ENCODE peak calls at places on chromosomes 16 and 17, in six cellular contexts. One of them, this sample, is unnamed.

GRCh38 chr16:74726736-74727135 is 26.1 kb upstream of the MLKL start:
- ATAC-seq in foreskin keratinocyte: no peak
- ATAC-seq in body of pancreas: no peak
- ATAC-seq in CD8-positive, alpha-beta T cell: no peak
- ATAC-seq in heart right ventricle: no peak
- ATAC-seq in right cardiac atrium: no peak
- ATAC-seq in this sample: no peak

GRCh38 chr17:64741038-64741641 is 79.0 kb upstream of the SMURF2 start:
- ATAC-seq in CD8-positive, alpha-beta T cell: no peak
- ATAC-seq in body of pancreas: peak
- ATAC-seq in right cardiac atrium: peak
- ATAC-seq in heart right ventricle: peak
- ATAC-seq in foreskin keratinocyte: no peak
- ATAC-seq in this sample: peak

GRCh38 chr16:82936941-82937551 is 310.3 kb downstream of the CDH13 start:
- ATAC-seq in CD8-positive, alpha-beta T cell: peak
- ATAC-seq in body of pancreas: no peak
- ATAC-seq in foreskin keratinocyte: peak
- ATAC-seq in right cardiac atrium: peak
- ATAC-seq in heart right ventricle: no peak
- ATAC-seq in this sample: no peak

GRCh38 chr17:77610980-77611641 is 347.4 kb upstream of the TNRC6C start:
- ATAC-seq in body of pancreas: no peak
- ATAC-seq in heart right ventricle: peak
- ATAC-seq in foreskin keratinocyte: no peak
- ATAC-seq in CD8-positive, alpha-beta T cell: no peak
- ATAC-seq in right cardiac atrium: no peak
- ATAC-seq in this sample: no peak

GRCh38 chr16:17417740-17418139 is 53.0 kb downstream of the XYLT1 start:
- ATAC-seq in foreskin keratinocyte: no peak
- ATAC-seq in right cardiac atrium: no peak
- ATAC-seq in heart right ventricle: no peak
- ATAC-seq in CD8-positive, alpha-beta T cell: no peak
- ATAC-seq in body of pancreas: no peak
- ATAC-seq in this sample: no peak

GRCh38 chr17:6843241-6843890 is 11.8 kb upstream of the TEKT1 start:
- ATAC-seq in body of pancreas: peak
- ATAC-seq in heart right ventricle: no peak
- ATAC-seq in CD8-positive, alpha-beta T cell: no peak
- ATAC-seq in foreskin keratinocyte: no peak
- ATAC-seq in right cardiac atrium: peak
- ATAC-seq in this sample: no peak

GRCh38 chr17:3695129-3695722 is 729 bp downstream of the P2RX5 start:
- ATAC-seq in right cardiac atrium: peak
- ATAC-seq in CD8-positive, alpha-beta T cell: peak
- ATAC-seq in body of pancreas: no peak
- ATAC-seq in heart right ventricle: peak
- ATAC-seq in foreskin keratinocyte: no peak
- ATAC-seq in this sample: no peak

GRCh38 chr17:47692895-47693666 is 880 bp upstream of the TBKBP1 start:
- ATAC-seq in heart right ventricle: no peak
- ATAC-seq in body of pancreas: peak
- ATAC-seq in CD8-positive, alpha-beta T cell: no peak
- ATAC-seq in foreskin keratinocyte: no peak
- ATAC-seq in right cardiac atrium: no peak
- ATAC-seq in this sample: no peak

GRCh38 chr17:68763551-68763950 is 162.4 kb upstream of the FAM20A start:
- ATAC-seq in CD8-positive, alpha-beta T cell: no peak
- ATAC-seq in heart right ventricle: no peak
- ATAC-seq in right cardiac atrium: no peak
- ATAC-seq in foreskin keratinocyte: peak
- ATAC-seq in body of pancreas: no peak
- ATAC-seq in this sample: no peak

GRCh38 chr16:86876499-86876898 is 298.1 kb downstream of the FOXL1 start:
- ATAC-seq in foreskin keratinocyte: no peak
- ATAC-seq in heart right ventricle: no peak
- ATAC-seq in right cardiac atrium: no peak
- ATAC-seq in body of pancreas: no peak
- ATAC-seq in CD8-positive, alpha-beta T cell: no peak
- ATAC-seq in this sample: no peak

GRCh38 chr17:58630883-58631522 is 60.8 kb downstream of the TEX14 start:
- ATAC-seq in foreskin keratinocyte: peak
- ATAC-seq in right cardiac atrium: peak
- ATAC-seq in body of pancreas: no peak
- ATAC-seq in heart right ventricle: no peak
- ATAC-seq in CD8-positive, alpha-beta T cell: no peak
- ATAC-seq in this sample: no peak

GRCh38 chr17:2438823-2439222 is 38.0 kb upstream of the MNT start:
- ATAC-seq in CD8-positive, alpha-beta T cell: no peak
- ATAC-seq in heart right ventricle: no peak
- ATAC-seq in body of pancreas: no peak
- ATAC-seq in foreskin keratinocyte: no peak
- ATAC-seq in right cardiac atrium: no peak
- ATAC-seq in this sample: no peak

GRCh38 chr17:19412984-19413383 is 2.0 kb downstream of the RNF112 start:
- ATAC-seq in foreskin keratinocyte: no peak
- ATAC-seq in CD8-positive, alpha-beta T cell: no peak
- ATAC-seq in right cardiac atrium: no peak
- ATAC-seq in heart right ventricle: no peak
- ATAC-seq in body of pancreas: no peak
- ATAC-seq in this sample: no peak

GRCh38 chr16:84413605-84414004 is 45.3 kb downstream of the ATP2C2 start:
- ATAC-seq in CD8-positive, alpha-beta T cell: no peak
- ATAC-seq in foreskin keratinocyte: no peak
- ATAC-seq in body of pancreas: no peak
- ATAC-seq in right cardiac atrium: no peak
- ATAC-seq in heart right ventricle: no peak
- ATAC-seq in this sample: no peak

GRCh38 chr17:49687878-49688491 is 10.1 kb upstream of the SPOP start:
- ATAC-seq in CD8-positive, alpha-beta T cell: peak
- ATAC-seq in heart right ventricle: peak
- ATAC-seq in foreskin keratinocyte: no peak
- ATAC-seq in body of pancreas: no peak
- ATAC-seq in right cardiac atrium: peak
- ATAC-seq in this sample: no peak

GRCh38 chr17:15777297-15777696 is 45.2 kb downstream of the TBC1D26 start:
- ATAC-seq in heart right ventricle: no peak
- ATAC-seq in right cardiac atrium: no peak
- ATAC-seq in body of pancreas: no peak
- ATAC-seq in CD8-positive, alpha-beta T cell: no peak
- ATAC-seq in foreskin keratinocyte: no peak
- ATAC-seq in this sample: no peak

GRCh38 chr17:15779119-15779518 is 47.0 kb downstream of the TBC1D26 start:
- ATAC-seq in right cardiac atrium: no peak
- ATAC-seq in body of pancreas: no peak
- ATAC-seq in CD8-positive, alpha-beta T cell: no peak
- ATAC-seq in heart right ventricle: no peak
- ATAC-seq in foreskin keratinocyte: no peak
- ATAC-seq in this sample: no peak

GRCh38 chr17:15777717-15778116 is 45.6 kb downstream of the TBC1D26 start:
- ATAC-seq in body of pancreas: no peak
- ATAC-seq in right cardiac atrium: no peak
- ATAC-seq in foreskin keratinocyte: no peak
- ATAC-seq in CD8-positive, alpha-beta T cell: no peak
- ATAC-seq in heart right ventricle: no peak
- ATAC-seq in this sample: no peak

GRCh38 chr17:15780188-15780587 is 48.1 kb downstream of the TBC1D26 start:
- ATAC-seq in heart right ventricle: no peak
- ATAC-seq in body of pancreas: no peak
- ATAC-seq in foreskin keratinocyte: no peak
- ATAC-seq in right cardiac atrium: no peak
- ATAC-seq in CD8-positive, alpha-beta T cell: no peak
- ATAC-seq in this sample: no peak

DNA sequence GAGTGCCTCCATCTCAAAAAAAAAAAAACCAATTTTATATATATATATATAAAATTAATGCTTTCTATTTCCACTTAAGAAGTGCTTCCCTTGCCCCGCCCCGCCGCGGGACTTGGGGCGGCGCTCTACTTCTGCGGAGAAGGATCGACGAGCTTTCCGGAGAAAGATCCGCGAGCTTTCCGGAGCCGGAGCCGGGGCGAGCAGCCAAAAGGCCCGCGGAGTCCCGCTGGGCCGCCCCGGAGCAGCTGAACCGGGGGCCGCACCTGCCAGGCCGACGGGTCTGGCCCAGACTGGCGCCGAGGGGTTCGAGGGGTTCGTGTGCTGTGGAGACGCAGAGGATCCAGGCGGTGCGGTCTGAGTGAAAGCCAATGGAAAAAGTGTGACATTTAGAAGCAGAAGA is 50.7 kb downstream of the TBC1D26 start:
- ATAC-seq in body of pancreas: peak
- ATAC-seq in CD8-positive, alpha-beta T cell: no peak
- ATAC-seq in right cardiac atrium: peak
- ATAC-seq in foreskin keratinocyte: peak
- ATAC-seq in heart right ventricle: peak
- ATAC-seq in this sample: peak
- H3K27ac ChIP-seq in body of pancreas: peak
- H3K27ac ChIP-seq in CD8-positive, alpha-beta T cell: no peak
- H3K27ac ChIP-seq in right cardiac atrium: peak
- H3K27ac ChIP-seq in foreskin keratinocyte: no peak
- H3K27ac ChIP-seq in heart right ventricle: peak
- H3K27ac ChIP-seq in this sample: peak

DNA sequence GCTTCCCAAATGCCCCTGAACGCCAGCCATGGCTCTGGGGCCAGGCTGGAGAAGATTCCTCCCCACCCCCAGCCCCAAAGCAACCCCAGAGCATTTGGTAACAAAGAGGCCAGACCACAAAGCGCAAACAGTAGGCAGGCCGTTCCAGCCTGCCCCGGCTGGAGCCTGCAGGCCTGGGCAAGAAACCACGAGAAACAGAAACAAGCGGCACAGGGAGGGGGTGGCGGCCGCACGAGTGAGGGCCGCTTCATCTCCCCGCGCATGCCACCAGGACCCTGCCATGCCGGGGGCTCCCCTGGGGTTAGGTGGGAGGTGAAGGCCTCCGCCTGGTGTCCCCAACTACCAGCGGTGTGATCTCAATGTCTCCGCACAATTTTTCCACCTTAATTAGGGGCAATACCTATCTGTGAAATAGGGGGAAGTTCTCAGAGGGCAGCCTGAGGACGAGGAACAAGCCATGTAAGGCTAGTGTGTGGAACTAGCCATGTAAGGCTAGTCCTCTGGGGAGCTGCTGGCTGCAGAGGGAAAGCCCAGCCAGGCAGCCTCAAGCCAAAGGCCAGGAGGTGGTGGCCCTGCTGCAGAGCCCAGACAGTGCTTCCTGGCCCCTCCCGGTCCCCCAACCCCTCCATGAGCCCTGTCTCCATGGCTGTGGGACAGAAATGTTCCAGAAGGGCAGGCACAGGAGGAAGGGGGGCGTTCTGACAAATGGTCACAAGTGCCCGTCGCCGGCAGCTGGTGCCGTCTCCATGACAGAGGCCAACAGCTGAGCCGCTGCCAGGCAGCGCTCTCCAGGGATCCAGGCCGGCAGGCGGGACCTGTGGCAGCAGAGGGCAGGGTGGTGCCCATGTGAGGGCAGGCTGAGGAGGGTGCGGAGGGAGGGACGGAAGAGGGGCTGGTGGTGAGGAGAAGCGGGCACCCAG is 14.5 kb upstream of the MTSS2 start:
- ATAC-seq in CD8-positive, alpha-beta T cell: no peak
- ATAC-seq in foreskin keratinocyte: peak
- ATAC-seq in heart right ventricle: peak
- ATAC-seq in right cardiac atrium: peak
- ATAC-seq in body of pancreas: peak
- ATAC-seq in this sample: no peak
- H3K27ac ChIP-seq in CD8-positive, alpha-beta T cell: no peak
- H3K27ac ChIP-seq in foreskin keratinocyte: peak
- H3K27ac ChIP-seq in heart right ventricle: peak
- H3K27ac ChIP-seq in right cardiac atrium: peak
- H3K27ac ChIP-seq in body of pancreas: no peak
- H3K27ac ChIP-seq in this sample: peak

GRCh38 chr16:11783319-11784047 is 13.6 kb downstream of the ZC3H7A start:
- ATAC-seq in body of pancreas: peak
- ATAC-seq in right cardiac atrium: peak
- ATAC-seq in CD8-positive, alpha-beta T cell: peak
- ATAC-seq in foreskin keratinocyte: peak
- ATAC-seq in heart right ventricle: peak
- ATAC-seq in this sample: peak
- H3K27ac ChIP-seq in body of pancreas: peak
- H3K27ac ChIP-seq in right cardiac atrium: peak
- H3K27ac ChIP-seq in CD8-positive, alpha-beta T cell: peak
- H3K27ac ChIP-seq in foreskin keratinocyte: peak
- H3K27ac ChIP-seq in heart right ventricle: peak
- H3K27ac ChIP-seq in this sample: peak

GRCh38 chr17:8337802-8338744 is 1.6 kb upstream of the ODF4 start:
- ATAC-seq in body of pancreas: no peak
- ATAC-seq in CD8-positive, alpha-beta T cell: no peak
- ATAC-seq in right cardiac atrium: no peak
- ATAC-seq in foreskin keratinocyte: no peak
- ATAC-seq in heart right ventricle: no peak
- ATAC-seq in this sample: no peak

GRCh38 chr17:8333281-8333680 is 6.4 kb upstream of the ODF4 start:
- ATAC-seq in foreskin keratinocyte: no peak
- ATAC-seq in CD8-positive, alpha-beta T cell: no peak
- ATAC-seq in heart right ventricle: peak
- ATAC-seq in body of pancreas: no peak
- ATAC-seq in right cardiac atrium: no peak
- ATAC-seq in this sample: no peak

GRCh38 chr17:8332688-8333087 is 7.0 kb upstream of the ODF4 start:
- ATAC-seq in body of pancreas: no peak
- ATAC-seq in heart right ventricle: peak
- ATAC-seq in foreskin keratinocyte: no peak
- ATAC-seq in CD8-positive, alpha-beta T cell: no peak
- ATAC-seq in right cardiac atrium: peak
- ATAC-seq in this sample: no peak

GRCh38 chr17:8326591-8327583 is 12.8 kb upstream of the ODF4 start:
- ATAC-seq in body of pancreas: peak
- ATAC-seq in right cardiac atrium: peak
- ATAC-seq in heart right ventricle: peak
- ATAC-seq in foreskin keratinocyte: peak
- ATAC-seq in CD8-positive, alpha-beta T cell: peak
- ATAC-seq in this sample: peak

DNA sequence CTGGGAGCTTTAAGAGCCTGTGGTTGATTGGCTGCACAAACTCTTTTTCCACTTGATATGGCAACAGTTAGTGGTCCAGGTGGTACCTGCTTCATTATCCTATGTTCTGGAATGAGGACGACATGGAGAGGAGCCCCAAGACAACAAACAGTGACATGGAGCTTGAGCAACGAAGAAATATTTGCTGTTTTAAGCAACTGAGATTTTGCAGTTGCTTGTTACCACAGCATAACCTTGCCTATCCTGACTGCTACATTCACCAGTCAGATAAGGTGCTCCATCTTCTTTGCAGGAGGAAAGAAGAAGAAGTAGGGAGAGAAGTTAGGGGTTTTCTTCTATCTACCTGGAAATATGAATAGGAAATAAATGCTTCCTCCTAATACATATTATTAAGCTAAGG is 7.5 kb upstream of the ODF4 start:
- ATAC-seq in CD8-positive, alpha-beta T cell: no peak
- ATAC-seq in body of pancreas: no peak
- ATAC-seq in right cardiac atrium: no peak
- ATAC-seq in foreskin keratinocyte: no peak
- ATAC-seq in heart right ventricle: no peak
- ATAC-seq in this sample: no peak
- H3K27ac ChIP-seq in CD8-positive, alpha-beta T cell: no peak
- H3K27ac ChIP-seq in body of pancreas: no peak
- H3K27ac ChIP-seq in right cardiac atrium: no peak
- H3K27ac ChIP-seq in foreskin keratinocyte: no peak
- H3K27ac ChIP-seq in heart right ventricle: no peak
- H3K27ac ChIP-seq in this sample: no peak

GRCh38 chr16:31113420-31114124 is 3.9 kb upstream of the KAT8 start:
- ATAC-seq in right cardiac atrium: no peak
- ATAC-seq in foreskin keratinocyte: no peak
- ATAC-seq in body of pancreas: no peak
- ATAC-seq in heart right ventricle: no peak
- ATAC-seq in CD8-positive, alpha-beta T cell: no peak
- ATAC-seq in this sample: no peak
- H3K27ac ChIP-seq in right cardiac atrium: peak
- H3K27ac ChIP-seq in foreskin keratinocyte: no peak
- H3K27ac ChIP-seq in body of pancreas: peak
- H3K27ac ChIP-seq in heart right ventricle: peak
- H3K27ac ChIP-seq in CD8-positive, alpha-beta T cell: no peak
- H3K27ac ChIP-seq in this sample: peak